ENCODE peak calls at places on chromosomes 6 and 20, in eight cellular contexts. V is central memory CD4-positive, alpha-beta T cell; R is HCT116; H is astrocyte; I is hypothalamus; Q is ELF-1; U is Calu3; D is HFFc6. P is an unnamed sample.

GRCh38 chr20:10641467-10641866 is 32.3 kb downstream of the JAG1 start:
- DNase-seq in V (no peak), R (no peak), H (no peak), I (no peak), Q (no peak), U (no peak), D (no peak), P (no peak)

GRCh38 chr6:125191916-125192609 is 38.5 kb downstream of the TPD52L1 start:
- DNase-seq in V (peak), R (peak), H (peak), I (no peak), Q (peak), U (peak), D (peak), P (peak)

GRCh38 chr6:19873031-19873430 is 35.9 kb downstream of the ID4 start:
- DNase-seq in V (no peak), R (no peak), H (no peak), I (no peak), Q (no peak), U (peak), D (peak), P (no peak)

GRCh38 chr6:18204691-18205090 is 49.5 kb downstream of the KDM1B start:
- DNase-seq in V (no peak), R (no peak), H (peak), I (no peak), Q (no peak), U (no peak), D (no peak), P (no peak)

GRCh38 chr20:37821691-37822655 is 81.0 kb upstream of the VSTM2L start:
- DNase-seq in V (no peak), R (no peak), H (peak), I (no peak), Q (no peak), U (no peak), D (peak), P (no peak)

GRCh38 chr6:7765575-7766325 is 39.9 kb downstream of the BMP6 start:
- DNase-seq in V (no peak), R (no peak), H (peak), I (no peak), Q (no peak), U (no peak), D (peak), P (no peak)

GRCh38 chr6:157873735-157874344 is 50.8 kb downstream of the SNX9 start:
- DNase-seq in V (peak), R (peak), H (peak), I (peak), Q (peak), U (peak), D (peak), P (peak)

GRCh38 chr20:32506721-32507120 is 78.4 kb downstream of the NOL4L start:
- DNase-seq in V (no peak), R (no peak), H (no peak), I (no peak), Q (peak), U (no peak), D (no peak), P (no peak)

GRCh38 chr20:47133809-47134456 is 222.6 kb downstream of the ZMYND8 start:
- DNase-seq in V (no peak), R (no peak), H (peak), I (no peak), Q (peak), U (peak), D (peak), P (no peak)

GRCh38 chr6:44064089-44064947 is 62.9 kb downstream of the MRPL14 start:
- DNase-seq in V (no peak), R (no peak), H (peak), I (no peak), Q (peak), U (peak), D (peak), P (no peak)

GRCh38 chr6:6386010-6386409 is 65.5 kb upstream of the F13A1 start:
- DNase-seq in V (no peak), R (no peak), H (no peak), I (no peak), Q (no peak), U (no peak), D (no peak), P (no peak)

GRCh38 chr6:38180586-38180985 is 361.1 kb downstream of the ZFAND3 start:
- DNase-seq in V (no peak), R (no peak), H (no peak), I (no peak), Q (no peak), U (no peak), D (no peak), P (peak)

GRCh38 chr6:155377061-155377460 is 62.8 kb upstream of the TFB1M start:
- DNase-seq in V (no peak), R (no peak), H (peak), I (no peak), Q (no peak), U (no peak), D (peak), P (no peak)

GRCh38 chr6:168364793-168365421 is 45.3 kb upstream of the DACT2 start:
- DNase-seq in V (no peak), R (no peak), H (no peak), I (no peak), Q (no peak), U (no peak), D (no peak), P (no peak)

GRCh38 chr6:84524636-84525035 is 239.8 kb downstream of the TBX18 start:
- DNase-seq in V (no peak), R (no peak), H (no peak), I (no peak), Q (no peak), U (no peak), D (no peak), P (no peak)

GRCh38 chr20:6828794-6829423 is 61.4 kb downstream of the BMP2 start:
- DNase-seq in V (no peak), R (peak), H (peak), I (no peak), Q (peak), U (peak), D (peak), P (peak)

GRCh38 chr6:119333707-119334295 is 15.8 kb downstream of the MAN1A1 start:
- DNase-seq in V (no peak), R (no peak), H (no peak), I (no peak), Q (no peak), U (no peak), D (no peak), P (no peak)

GRCh38 chr6:10411131-10411914 is 3.6 kb downstream of the TFAP2A start:
- DNase-seq in V (no peak), R (no peak), H (no peak), I (no peak), Q (no peak), U (no peak), D (no peak), P (no peak)

GRCh38 chr20:45445805-45446562 is 23.6 kb upstream of the WFDC2 start:
- DNase-seq in V (no peak), R (peak), H (no peak), I (no peak), Q (no peak), U (peak), D (peak), P (no peak)

GRCh38 chr6:146650799-146651481 is 52.2 kb downstream of the ADGB start:
- DNase-seq in V (no peak), R (no peak), H (no peak), I (peak), Q (no peak), U (no peak), D (no peak), P (no peak)

GRCh38 chr6:46014511-46015118 is 1.0 kb downstream of the CLIC5 start:
- DNase-seq in V (peak), R (no peak), H (no peak), I (no peak), Q (peak), U (peak), D (no peak), P (peak)

GRCh38 chr6:73774311-73774766 is 78.3 kb downstream of the CD109 start:
- DNase-seq in V (no peak), R (peak), H (peak), I (no peak), Q (peak), U (peak), D (peak), P (no peak)

GRCh38 chr6:40722553-40723258 is 135.5 kb upstream of the LRFN2 start:
- DNase-seq in V (no peak), R (no peak), H (no peak), I (no peak), Q (no peak), U (no peak), D (no peak), P (no peak)

GRCh38 chr6:116152620-116153019 is 26.7 kb upstream of the COL10A1 start:
- DNase-seq in V (no peak), R (no peak), H (no peak), I (no peak), Q (no peak), U (no peak), D (no peak), P (no peak)

GRCh38 chr20:58407966-58408557 is 19.0 kb downstream of the VAPB start:
- DNase-seq in V (no peak), R (no peak), H (no peak), I (no peak), Q (no peak), U (no peak), D (no peak), P (no peak)

GRCh38 chr6:150142304-150142656 is 564 bp upstream of the PPP1R14C start:
- DNase-seq in V (no peak), R (no peak), H (peak), I (no peak), Q (peak), U (peak), D (peak), P (no peak)

GRCh38 chr6:158014505-158015187 is 33.0 kb downstream of the SYNJ2 start:
- DNase-seq in V (no peak), R (no peak), H (no peak), I (no peak), Q (no peak), U (no peak), D (no peak), P (no peak)

GRCh38 chr6:158548418-158549161 is 11.3 kb upstream of the TMEM181 start:
- DNase-seq in V (no peak), R (no peak), H (peak), I (no peak), Q (peak), U (no peak), D (no peak), P (no peak)

GRCh38 chr20:62792182-62792939 is 3.9 kb upstream of the MRGBP start:
- DNase-seq in V (no peak), R (no peak), H (peak), I (no peak), Q (no peak), U (peak), D (peak), P (no peak)

GRCh38 chr6:106739387-106739786 is 110.0 kb downstream of the QRSL1 start:
- DNase-seq in V (no peak), R (no peak), H (no peak), I (peak), Q (no peak), U (peak), D (no peak), P (no peak)